ENCODE peak calls at places on chromosome 17, in four cellular contexts. J, W, X and Y are unnamed samples.
A peak's percentile ranks its signal among the peaks of the same experiment; 100 is the strongest.

GRCh38 chr17:74862108-74862901 is 2.6 kb upstream of the GRIN2C start:
- DNase-seq in J (no peak), W (no peak), X (no peak), Y (no peak)

GRCh38 chr17:76421054-76421427 is 31.9 kb downstream of the UBE2O start:
- DNase-seq in W (no peak), X (no peak), J (no peak), Y (no peak)

GRCh38 chr17:1539811-1540210 is 22.8 kb downstream of the PITPNA start:
- DNase-seq in J (no peak), X (no peak), W (no peak), Y (no peak)

GRCh38 chr17:70091681-70092080 is 16.7 kb downstream of the KCNJ16 start:
- DNase-seq in J (no peak), X (no peak), W (no peak), Y (no peak)

GRCh38 chr17:76199466-76199865 is 40.8 kb downstream of the RNF157 start:
- DNase-seq in W (no peak), X (no peak), J (no peak), Y (no peak)

GRCh38 chr17:61389670-61390478 is 9.8 kb upstream of the TBX2 start:
- DNase-seq in X (no peak), W (no peak), J (no peak), Y (no peak)

GRCh38 chr17:9274973-9275372 is 253.7 kb downstream of the NTN1 start:
- DNase-seq in X (no peak), J (no peak), W (no peak), Y (no peak)

GRCh38 chr17:27898096-27898495 is 4.9 kb upstream of the LYRM9 start:
- DNase-seq in W (no peak), J (no peak), X (no peak), Y (no peak)

GRCh38 chr17:343211-343610 is 9.4 kb downstream of the RPH3AL start:
- DNase-seq in X (no peak), W (no peak), J (no peak), Y (no peak)

GRCh38 chr17:78828470-78829185 is 12.0 kb downstream of the USP36 start:
- DNase-seq in X (no peak), J (no peak), W (no peak), Y (no peak)
- TF ChIP-seq CTCF in X (peak; percentile 62), J (no peak), W (peak; percentile 53), Y (peak; percentile 60)

GRCh38 chr17:66296289-66296725 is 6.1 kb upstream of the PRKCA start:
- DNase-seq in X (no peak), W (no peak), J (no peak), Y (no peak)
- H3K4me3 ChIP-seq in X (no peak overlapping the region), W (no peak overlapping the region), J (no peak overlapping the region), Y (no peak overlapping the region)

DNA sequence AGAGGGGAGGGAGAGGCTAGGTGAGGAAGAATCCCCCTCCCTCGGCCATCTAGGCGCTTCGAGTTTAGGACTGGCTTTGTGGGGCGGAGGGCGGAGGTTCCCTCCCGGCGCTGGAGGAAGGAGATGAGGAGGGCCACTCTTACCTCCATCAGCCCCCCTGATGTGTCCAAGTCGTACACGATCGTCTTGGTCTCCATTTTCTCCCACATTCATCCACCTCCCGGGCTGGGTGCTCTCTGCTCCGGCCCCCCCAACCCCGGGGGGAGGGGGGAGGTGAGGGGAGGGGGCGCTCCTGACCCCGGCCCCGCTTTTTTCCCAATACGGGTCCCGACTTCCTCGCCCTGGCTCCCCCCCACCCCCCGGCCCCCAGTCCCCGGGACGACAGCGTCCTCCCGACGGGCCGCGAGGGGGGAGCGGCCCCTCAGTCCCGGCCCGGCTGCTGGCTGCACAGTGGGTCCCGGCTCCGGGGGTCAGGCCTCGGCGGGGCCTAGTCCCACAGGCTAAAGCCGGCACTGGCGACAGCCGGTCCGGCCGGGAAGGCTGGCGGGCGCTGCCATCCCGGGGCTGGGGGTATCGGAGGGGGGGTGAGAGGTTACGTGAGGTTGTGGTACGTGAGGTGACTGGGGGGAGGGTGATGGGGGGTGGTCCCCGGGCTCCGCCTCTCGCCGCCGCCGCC is 428 bp downstream of the PHF12 start:
- DNase-seq in W (no peak), X (no peak), J (peak; percentile 15), Y (no peak)
- TF ChIP-seq CTCF in W (no peak), X (no peak), J (no peak), Y (no peak)

GRCh38 chr17:42679001-42679491 is 2.3 kb upstream of the PLEKHH3 start:
- DNase-seq in J (peak; percentile 24), W (no peak), X (no peak), Y (no peak)
- H3K4me3 ChIP-seq in J (peak overlapping the region; percentile 20), W (no peak overlapping the region), X (peak overlapping the region; percentile 46), Y (peak overlapping the region; percentile 68)

DNA sequence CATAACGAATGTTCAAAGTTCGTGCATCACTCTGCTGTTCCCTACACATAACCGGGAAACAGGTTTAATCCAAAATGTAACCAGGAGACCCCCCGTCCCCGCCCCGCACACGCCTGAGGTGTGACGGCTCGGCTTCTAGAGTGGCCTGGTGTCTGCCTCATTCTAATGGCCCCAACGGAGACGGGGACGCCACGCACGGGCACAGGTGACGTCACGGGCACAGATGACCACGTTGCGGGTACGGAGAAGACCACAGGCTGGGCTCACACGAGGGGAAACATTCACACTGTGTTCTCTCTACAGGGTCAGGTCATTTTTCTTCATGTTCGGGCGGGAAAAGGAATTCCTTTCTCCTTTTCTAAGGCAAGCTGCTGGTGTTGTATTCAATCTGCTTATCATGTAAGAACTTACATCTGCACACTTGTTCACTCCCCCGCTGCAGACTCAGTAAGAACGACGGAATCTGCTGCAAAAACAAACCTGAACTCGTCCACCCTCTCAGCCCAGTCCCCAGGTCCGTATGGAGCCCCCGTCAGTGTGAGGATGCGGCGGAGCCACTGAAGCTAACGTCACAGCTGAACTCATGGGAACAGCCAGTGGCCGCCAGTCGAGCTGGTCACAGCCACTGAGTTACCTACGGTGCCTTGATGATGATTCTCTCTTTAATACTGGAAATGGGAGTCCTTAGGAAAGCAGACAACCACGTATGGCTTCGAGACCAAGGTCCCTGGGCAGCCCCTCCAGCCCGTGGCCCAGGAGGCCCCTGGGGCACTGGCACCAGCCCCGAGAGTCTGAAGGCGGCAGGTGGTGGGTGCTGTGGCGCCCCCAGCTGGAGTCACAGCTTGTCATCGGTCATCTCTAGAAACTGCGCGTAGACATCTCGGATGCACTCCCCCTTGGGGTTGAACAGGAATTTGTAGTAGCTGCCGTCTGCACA is 32.9 kb downstream of the WDR45B start:
- DNase-seq in X (no peak), J (no peak), W (no peak), Y (no peak)
- TF ChIP-seq CTCF in X (no peak), J (no peak), W (peak; percentile 10), Y (peak; percentile 6)

GRCh38 chr17:81737947-81738800 is 26.1 kb downstream of the SLC25A10 start:
- DNase-seq in W (no peak), X (no peak), J (no peak), Y (no peak)

GRCh38 chr17:81735181-81736102 is 23.4 kb downstream of the SLC25A10 start:
- DNase-seq in J (peak; percentile 49), W (no peak), X (no peak), Y (no peak)

GRCh38 chr17:81734405-81735055 is 22.4 kb downstream of the SLC25A10 start:
- DNase-seq in W (no peak), J (no peak), X (no peak), Y (no peak)

GRCh38 chr17:81731271-81731670 is 19.2 kb downstream of the SLC25A10 start:
- DNase-seq in J (no peak), X (no peak), W (peak; percentile 43), Y (no peak)

DNA sequence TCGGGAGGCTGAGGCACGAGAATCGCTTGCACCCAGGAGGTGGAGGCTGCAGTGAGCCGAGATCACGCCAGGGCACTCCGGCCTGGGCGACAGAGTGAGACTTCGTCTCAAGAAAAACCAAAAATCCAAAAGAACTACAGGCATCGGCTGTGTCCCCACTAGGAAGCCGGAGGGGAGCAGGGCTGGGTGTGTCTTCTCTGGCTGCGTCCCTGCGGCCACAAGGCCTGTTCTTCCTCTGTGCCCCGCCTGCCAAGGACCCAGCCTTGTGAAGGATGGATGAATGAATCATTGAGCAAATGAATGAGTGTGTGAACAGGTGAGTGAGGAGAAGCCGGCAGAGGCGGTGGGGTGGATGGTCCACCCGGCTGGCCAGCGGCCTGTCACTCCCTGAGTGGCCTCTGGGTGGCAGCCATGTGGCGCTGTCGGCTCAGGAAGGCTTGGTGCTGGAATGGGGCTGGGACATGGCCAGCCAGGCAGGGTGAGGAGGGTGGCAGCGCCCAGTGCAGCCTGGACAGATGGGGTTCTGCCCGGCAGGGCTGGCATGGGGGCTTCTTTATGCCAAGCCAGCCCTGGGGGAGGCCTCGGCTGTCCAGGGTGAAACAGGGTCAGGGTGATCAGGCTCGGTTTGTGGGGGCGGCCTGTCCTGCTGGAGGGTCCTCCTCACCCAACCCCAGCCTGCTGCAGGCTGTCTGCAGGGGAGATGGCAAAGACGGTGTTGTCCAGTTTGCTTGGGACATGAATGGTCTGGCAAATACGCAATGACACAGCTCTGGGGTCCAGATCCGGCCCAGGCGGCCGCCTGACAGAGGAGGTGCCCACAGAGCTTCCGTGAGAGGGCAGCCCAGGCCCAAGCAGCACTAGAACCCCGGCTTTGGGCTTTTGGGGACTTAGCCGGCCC is 21.7 kb downstream of the SLC25A10 start:
- DNase-seq in W (peak; percentile 15), X (no peak), J (peak; percentile 82), Y (no peak)
- H3K4me3 ChIP-seq in W (no peak overlapping the region), X (no peak overlapping the region), J (no peak overlapping the region), Y (no peak overlapping the region)

DNA sequence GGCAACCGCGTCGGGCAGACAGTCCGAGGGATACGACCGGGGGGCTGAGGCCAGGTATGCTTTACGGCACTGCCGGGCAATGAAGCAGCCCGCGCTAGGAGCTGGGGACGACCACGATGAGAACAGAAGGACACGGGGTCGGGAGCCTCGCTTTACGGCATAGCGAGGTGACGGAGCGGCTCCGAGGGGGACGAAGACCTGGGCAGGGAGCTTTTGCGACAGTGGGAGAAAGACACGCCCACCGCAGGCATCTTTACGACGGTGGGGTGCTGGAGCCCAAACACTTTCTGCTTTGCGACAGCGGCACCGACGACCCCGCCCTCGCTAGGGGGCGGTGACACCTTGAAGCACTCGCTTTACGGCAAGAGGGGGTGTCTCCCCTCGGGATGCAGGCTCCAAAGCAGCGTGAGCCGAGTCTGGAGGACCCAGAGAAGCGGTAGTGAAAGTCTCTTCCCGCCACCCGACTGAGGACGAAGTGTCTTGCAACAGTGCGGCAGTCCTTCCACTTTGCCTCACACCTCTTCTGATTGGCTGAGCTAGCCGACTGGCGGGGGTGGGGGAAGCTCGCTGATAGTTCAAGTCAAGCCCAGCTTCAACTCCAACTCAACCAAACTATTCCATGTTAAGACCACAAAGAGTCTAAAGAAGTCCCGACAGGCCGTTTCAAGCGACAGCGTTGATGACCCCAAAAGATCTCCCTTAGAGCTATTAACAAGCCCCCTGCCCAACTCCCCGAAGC is 394 bp upstream of the NEURL4 start:
- DNase-seq in J (peak; percentile 96), W (peak; percentile 97), X (peak; percentile 98), Y (peak; percentile 85)
- TF ChIP-seq CTCF in J (peak; percentile 16), W (no peak), X (peak; percentile 7), Y (peak; percentile 19)

GRCh38 chr17:82317394-82318168 is at the start of gene CD7:
- DNase-seq in X (no peak), W (no peak), J (no peak), Y (no peak)
- H3K4me3 ChIP-seq in X (no peak within 1 kb of the TSS), W (no peak within 1 kb of the TSS), J (no peak within 1 kb of the TSS), Y (no peak within 1 kb of the TSS)

DNA sequence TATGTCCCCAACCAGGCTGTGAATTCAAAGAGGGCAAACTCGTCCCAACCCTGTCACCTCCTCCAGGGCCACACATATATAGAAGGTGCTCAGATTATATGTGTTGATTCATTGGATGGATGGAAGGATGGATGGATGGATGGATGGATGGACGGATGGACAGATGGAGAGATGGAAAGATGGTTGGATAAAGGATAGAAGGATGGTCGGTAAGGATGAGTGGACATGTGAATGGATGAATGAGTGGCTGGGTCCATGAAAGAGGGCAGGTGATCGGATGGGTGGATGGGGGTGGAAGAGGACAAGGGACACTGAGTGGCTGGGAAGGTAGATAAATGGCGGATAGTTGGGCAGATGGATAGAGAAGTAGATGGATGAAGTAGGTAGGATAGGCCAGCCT is 30.1 kb downstream of the TRPV3 start:
- DNase-seq in J (no peak), W (no peak), X (no peak), Y (no peak)
- TF ChIP-seq CTCF in J (no peak), W (no peak), X (no peak), Y (no peak)

GRCh38 chr17:6184508-6184907 is 114.3 kb downstream of the WSCD1 start:
- DNase-seq in X (no peak), J (no peak), W (no peak), Y (no peak)
- H3K4me3 ChIP-seq in X (no peak overlapping the region), J (no peak overlapping the region), W (no peak overlapping the region), Y (no peak overlapping the region)